ENCODE peak calls at places on chromosomes 5 and 9, in eight cellular contexts. One of them, this sample, is unnamed.

GRCh38 chr5:172943283-172943841 is 15.9 kb upstream of the RPL26L1 start:
- DNase-seq in NCI-H2081: no peak
- DNase-seq in T1000: no peak
- DNase-seq in fibroblast of lung: peak
- DNase-seq in GM04504: peak
- DNase-seq in stimulated activated CD4-positive, alpha-beta T cell treated with anti-CD3 and anti-CD28 coated beads, Interleukin-1b, Interleukin-23, amount 100 ng/mL, for 24 hours: no peak
- DNase-seq in activated CD8-positive, alpha-beta memory T cell treated with anti-CD3 and anti-CD28 coated beads, Interleukin-2, amount 10 ng/mL, durations not matched to agents 7 days and 5 days: no peak
- DNase-seq in NCI-H2029 treated with DMSO at 0.1 percent for 48 hours: no peak
- DNase-seq in this sample: no peak

GRCh38 chr9:27545471-27545870 is 15.9 kb upstream of the MOB3B start:
- DNase-seq in fibroblast of lung: no peak
- DNase-seq in stimulated activated CD4-positive, alpha-beta T cell treated with anti-CD3 and anti-CD28 coated beads, Interleukin-1b, Interleukin-23, amount 100 ng/mL, for 24 hours: no peak
- DNase-seq in activated CD8-positive, alpha-beta memory T cell treated with anti-CD3 and anti-CD28 coated beads, Interleukin-2, amount 10 ng/mL, durations not matched to agents 7 days and 5 days: no peak
- DNase-seq in T1000: no peak
- DNase-seq in NCI-H2029 treated with DMSO at 0.1 percent for 48 hours: no peak
- DNase-seq in NCI-H2081: no peak
- DNase-seq in GM04504: no peak
- DNase-seq in this sample: no peak

GRCh38 chr5:160180931-160181330 is 48.4 kb upstream of the FABP6 start:
- DNase-seq in NCI-H2081: no peak
- DNase-seq in activated CD8-positive, alpha-beta memory T cell treated with anti-CD3 and anti-CD28 coated beads, Interleukin-2, amount 10 ng/mL, durations not matched to agents 7 days and 5 days: no peak
- DNase-seq in stimulated activated CD4-positive, alpha-beta T cell treated with anti-CD3 and anti-CD28 coated beads, Interleukin-1b, Interleukin-23, amount 100 ng/mL, for 24 hours: no peak
- DNase-seq in T1000: no peak
- DNase-seq in NCI-H2029 treated with DMSO at 0.1 percent for 48 hours: no peak
- DNase-seq in GM04504: no peak
- DNase-seq in fibroblast of lung: no peak
- DNase-seq in this sample: no peak

GRCh38 chr5:42518595-42519067 is 95.4 kb downstream of the GHR start:
- DNase-seq in stimulated activated CD4-positive, alpha-beta T cell treated with anti-CD3 and anti-CD28 coated beads, Interleukin-1b, Interleukin-23, amount 100 ng/mL, for 24 hours: no peak
- DNase-seq in GM04504: peak
- DNase-seq in fibroblast of lung: no peak
- DNase-seq in NCI-H2029 treated with DMSO at 0.1 percent for 48 hours: no peak
- DNase-seq in T1000: no peak
- DNase-seq in NCI-H2081: no peak
- DNase-seq in activated CD8-positive, alpha-beta memory T cell treated with anti-CD3 and anti-CD28 coated beads, Interleukin-2, amount 10 ng/mL, durations not matched to agents 7 days and 5 days: no peak
- DNase-seq in this sample: no peak

GRCh38 chr9:33161589-33162132 is 5.5 kb downstream of the B4GALT1 start:
- DNase-seq in activated CD8-positive, alpha-beta memory T cell treated with anti-CD3 and anti-CD28 coated beads, Interleukin-2, amount 10 ng/mL, durations not matched to agents 7 days and 5 days: no peak
- DNase-seq in NCI-H2081: peak
- DNase-seq in NCI-H2029 treated with DMSO at 0.1 percent for 48 hours: peak
- DNase-seq in fibroblast of lung: no peak
- DNase-seq in T1000: no peak
- DNase-seq in stimulated activated CD4-positive, alpha-beta T cell treated with anti-CD3 and anti-CD28 coated beads, Interleukin-1b, Interleukin-23, amount 100 ng/mL, for 24 hours: no peak
- DNase-seq in GM04504: no peak
- DNase-seq in this sample: no peak

GRCh38 chr9:73149371-73150067 is 2.1 kb upstream of the ANXA1 start:
- DNase-seq in GM04504: peak
- DNase-seq in fibroblast of lung: peak
- DNase-seq in NCI-H2081: peak
- DNase-seq in stimulated activated CD4-positive, alpha-beta T cell treated with anti-CD3 and anti-CD28 coated beads, Interleukin-1b, Interleukin-23, amount 100 ng/mL, for 24 hours: no peak
- DNase-seq in NCI-H2029 treated with DMSO at 0.1 percent for 48 hours: no peak
- DNase-seq in T1000: peak
- DNase-seq in activated CD8-positive, alpha-beta memory T cell treated with anti-CD3 and anti-CD28 coated beads, Interleukin-2, amount 10 ng/mL, durations not matched to agents 7 days and 5 days: peak
- DNase-seq in this sample: peak

GRCh38 chr5:136195971-136196577 is 3.1 kb upstream of the SMIM32 start:
- DNase-seq in NCI-H2081: peak
- DNase-seq in T1000: no peak
- DNase-seq in stimulated activated CD4-positive, alpha-beta T cell treated with anti-CD3 and anti-CD28 coated beads, Interleukin-1b, Interleukin-23, amount 100 ng/mL, for 24 hours: no peak
- DNase-seq in fibroblast of lung: peak
- DNase-seq in NCI-H2029 treated with DMSO at 0.1 percent for 48 hours: no peak
- DNase-seq in activated CD8-positive, alpha-beta memory T cell treated with anti-CD3 and anti-CD28 coated beads, Interleukin-2, amount 10 ng/mL, durations not matched to agents 7 days and 5 days: no peak
- DNase-seq in GM04504: no peak
- DNase-seq in this sample: no peak

GRCh38 chr9:110939053-110939452 is 99.2 kb downstream of the LPAR1 start:
- DNase-seq in stimulated activated CD4-positive, alpha-beta T cell treated with anti-CD3 and anti-CD28 coated beads, Interleukin-1b, Interleukin-23, amount 100 ng/mL, for 24 hours: no peak
- DNase-seq in GM04504: no peak
- DNase-seq in T1000: no peak
- DNase-seq in activated CD8-positive, alpha-beta memory T cell treated with anti-CD3 and anti-CD28 coated beads, Interleukin-2, amount 10 ng/mL, durations not matched to agents 7 days and 5 days: no peak
- DNase-seq in NCI-H2081: no peak
- DNase-seq in fibroblast of lung: no peak
- DNase-seq in NCI-H2029 treated with DMSO at 0.1 percent for 48 hours: no peak
- DNase-seq in this sample: no peak

GRCh38 chr5:92946546-92946945 is 634.5 kb downstream of the NR2F1-AS1 start:
- DNase-seq in T1000: no peak
- DNase-seq in NCI-H2029 treated with DMSO at 0.1 percent for 48 hours: no peak
- DNase-seq in activated CD8-positive, alpha-beta memory T cell treated with anti-CD3 and anti-CD28 coated beads, Interleukin-2, amount 10 ng/mL, durations not matched to agents 7 days and 5 days: no peak
- DNase-seq in NCI-H2081: no peak
- DNase-seq in stimulated activated CD4-positive, alpha-beta T cell treated with anti-CD3 and anti-CD28 coated beads, Interleukin-1b, Interleukin-23, amount 100 ng/mL, for 24 hours: no peak
- DNase-seq in fibroblast of lung: no peak
- DNase-seq in GM04504: no peak
- DNase-seq in this sample: no peak

GRCh38 chr9:126521976-126522590 is 91.6 kb upstream of the LMX1B start:
- DNase-seq in GM04504: no peak
- DNase-seq in activated CD8-positive, alpha-beta memory T cell treated with anti-CD3 and anti-CD28 coated beads, Interleukin-2, amount 10 ng/mL, durations not matched to agents 7 days and 5 days: no peak
- DNase-seq in NCI-H2029 treated with DMSO at 0.1 percent for 48 hours: no peak
- DNase-seq in NCI-H2081: no peak
- DNase-seq in T1000: no peak
- DNase-seq in fibroblast of lung: no peak
- DNase-seq in stimulated activated CD4-positive, alpha-beta T cell treated with anti-CD3 and anti-CD28 coated beads, Interleukin-1b, Interleukin-23, amount 100 ng/mL, for 24 hours: no peak
- DNase-seq in this sample: no peak

GRCh38 chr5:10699987-10700386 is 61.0 kb downstream of the DAP start:
- DNase-seq in NCI-H2029 treated with DMSO at 0.1 percent for 48 hours: no peak
- DNase-seq in T1000: no peak
- DNase-seq in NCI-H2081: no peak
- DNase-seq in fibroblast of lung: no peak
- DNase-seq in GM04504: no peak
- DNase-seq in activated CD8-positive, alpha-beta memory T cell treated with anti-CD3 and anti-CD28 coated beads, Interleukin-2, amount 10 ng/mL, durations not matched to agents 7 days and 5 days: no peak
- DNase-seq in stimulated activated CD4-positive, alpha-beta T cell treated with anti-CD3 and anti-CD28 coated beads, Interleukin-1b, Interleukin-23, amount 100 ng/mL, for 24 hours: no peak
- DNase-seq in this sample: no peak

GRCh38 chr9:129140397-129141065 is 29.3 kb downstream of the PTPA start:
- DNase-seq in GM04504: no peak
- DNase-seq in NCI-H2081: peak
- DNase-seq in stimulated activated CD4-positive, alpha-beta T cell treated with anti-CD3 and anti-CD28 coated beads, Interleukin-1b, Interleukin-23, amount 100 ng/mL, for 24 hours: no peak
- DNase-seq in NCI-H2029 treated with DMSO at 0.1 percent for 48 hours: peak
- DNase-seq in T1000: peak
- DNase-seq in fibroblast of lung: peak
- DNase-seq in activated CD8-positive, alpha-beta memory T cell treated with anti-CD3 and anti-CD28 coated beads, Interleukin-2, amount 10 ng/mL, durations not matched to agents 7 days and 5 days: peak
- DNase-seq in this sample: no peak

GRCh38 chr5:136802382-136802781 is 437.0 kb upstream of the TRPC7 start:
- DNase-seq in activated CD8-positive, alpha-beta memory T cell treated with anti-CD3 and anti-CD28 coated beads, Interleukin-2, amount 10 ng/mL, durations not matched to agents 7 days and 5 days: no peak
- DNase-seq in GM04504: no peak
- DNase-seq in stimulated activated CD4-positive, alpha-beta T cell treated with anti-CD3 and anti-CD28 coated beads, Interleukin-1b, Interleukin-23, amount 100 ng/mL, for 24 hours: no peak
- DNase-seq in T1000: no peak
- DNase-seq in NCI-H2029 treated with DMSO at 0.1 percent for 48 hours: no peak
- DNase-seq in NCI-H2081: peak
- DNase-seq in fibroblast of lung: peak
- DNase-seq in this sample: no peak

GRCh38 chr5:142637871-142638270 is 48.0 kb downstream of the FGF1 start:
- DNase-seq in stimulated activated CD4-positive, alpha-beta T cell treated with anti-CD3 and anti-CD28 coated beads, Interleukin-1b, Interleukin-23, amount 100 ng/mL, for 24 hours: no peak
- DNase-seq in GM04504: no peak
- DNase-seq in NCI-H2029 treated with DMSO at 0.1 percent for 48 hours: no peak
- DNase-seq in T1000: no peak
- DNase-seq in fibroblast of lung: no peak
- DNase-seq in activated CD8-positive, alpha-beta memory T cell treated with anti-CD3 and anti-CD28 coated beads, Interleukin-2, amount 10 ng/mL, durations not matched to agents 7 days and 5 days: no peak
- DNase-seq in NCI-H2081: no peak
- DNase-seq in this sample: no peak

GRCh38 chr5:135398855-135399837 is at the start of gene MACROH2A1:
- DNase-seq in NCI-H2081: peak
- DNase-seq in stimulated activated CD4-positive, alpha-beta T cell treated with anti-CD3 and anti-CD28 coated beads, Interleukin-1b, Interleukin-23, amount 100 ng/mL, for 24 hours: peak
- DNase-seq in fibroblast of lung: peak
- DNase-seq in T1000: peak
- DNase-seq in NCI-H2029 treated with DMSO at 0.1 percent for 48 hours: peak
- DNase-seq in activated CD8-positive, alpha-beta memory T cell treated with anti-CD3 and anti-CD28 coated beads, Interleukin-2, amount 10 ng/mL, durations not matched to agents 7 days and 5 days: peak
- DNase-seq in GM04504: peak
- DNase-seq in this sample: no peak

GRCh38 chr5:6193315-6193714 is 185.0 kb downstream of the MED10 start:
- DNase-seq in activated CD8-positive, alpha-beta memory T cell treated with anti-CD3 and anti-CD28 coated beads, Interleukin-2, amount 10 ng/mL, durations not matched to agents 7 days and 5 days: no peak
- DNase-seq in NCI-H2081: peak
- DNase-seq in NCI-H2029 treated with DMSO at 0.1 percent for 48 hours: no peak
- DNase-seq in GM04504: no peak
- DNase-seq in fibroblast of lung: no peak
- DNase-seq in stimulated activated CD4-positive, alpha-beta T cell treated with anti-CD3 and anti-CD28 coated beads, Interleukin-1b, Interleukin-23, amount 100 ng/mL, for 24 hours: no peak
- DNase-seq in T1000: no peak
- DNase-seq in this sample: no peak

GRCh38 chr9:36597412-36598178 is 24.9 kb downstream of the MELK start:
- DNase-seq in GM04504: no peak
- DNase-seq in NCI-H2081: no peak
- DNase-seq in stimulated activated CD4-positive, alpha-beta T cell treated with anti-CD3 and anti-CD28 coated beads, Interleukin-1b, Interleukin-23, amount 100 ng/mL, for 24 hours: no peak
- DNase-seq in activated CD8-positive, alpha-beta memory T cell treated with anti-CD3 and anti-CD28 coated beads, Interleukin-2, amount 10 ng/mL, durations not matched to agents 7 days and 5 days: no peak
- DNase-seq in fibroblast of lung: peak
- DNase-seq in NCI-H2029 treated with DMSO at 0.1 percent for 48 hours: no peak
- DNase-seq in T1000: no peak
- DNase-seq in this sample: no peak

GRCh38 chr5:73892806-73893205 is 266.8 kb downstream of the ARHGEF28 start:
- DNase-seq in stimulated activated CD4-positive, alpha-beta T cell treated with anti-CD3 and anti-CD28 coated beads, Interleukin-1b, Interleukin-23, amount 100 ng/mL, for 24 hours: no peak
- DNase-seq in fibroblast of lung: peak
- DNase-seq in GM04504: peak
- DNase-seq in activated CD8-positive, alpha-beta memory T cell treated with anti-CD3 and anti-CD28 coated beads, Interleukin-2, amount 10 ng/mL, durations not matched to agents 7 days and 5 days: no peak
- DNase-seq in NCI-H2029 treated with DMSO at 0.1 percent for 48 hours: no peak
- DNase-seq in T1000: no peak
- DNase-seq in NCI-H2081: no peak
- DNase-seq in this sample: no peak

GRCh38 chr5:132503244-132503643 is 12.7 kb upstream of the IRF1 start:
- DNase-seq in T1000: no peak
- DNase-seq in NCI-H2081: no peak
- DNase-seq in NCI-H2029 treated with DMSO at 0.1 percent for 48 hours: no peak
- DNase-seq in GM04504: no peak
- DNase-seq in stimulated activated CD4-positive, alpha-beta T cell treated with anti-CD3 and anti-CD28 coated beads, Interleukin-1b, Interleukin-23, amount 100 ng/mL, for 24 hours: no peak
- DNase-seq in activated CD8-positive, alpha-beta memory T cell treated with anti-CD3 and anti-CD28 coated beads, Interleukin-2, amount 10 ng/mL, durations not matched to agents 7 days and 5 days: no peak
- DNase-seq in fibroblast of lung: no peak
- DNase-seq in this sample: no peak

GRCh38 chr5:33843579-33843978 is 48.2 kb downstream of the ADAMTS12 start:
- DNase-seq in stimulated activated CD4-positive, alpha-beta T cell treated with anti-CD3 and anti-CD28 coated beads, Interleukin-1b, Interleukin-23, amount 100 ng/mL, for 24 hours: no peak
- DNase-seq in fibroblast of lung: peak
- DNase-seq in NCI-H2029 treated with DMSO at 0.1 percent for 48 hours: no peak
- DNase-seq in GM04504: no peak
- DNase-seq in activated CD8-positive, alpha-beta memory T cell treated with anti-CD3 and anti-CD28 coated beads, Interleukin-2, amount 10 ng/mL, durations not matched to agents 7 days and 5 days: no peak
- DNase-seq in T1000: no peak
- DNase-seq in NCI-H2081: no peak
- DNase-seq in this sample: no peak

GRCh38 chr9:72538926-72539702 is 17.7 kb downstream of the TMC1 start:
- DNase-seq in NCI-H2029 treated with DMSO at 0.1 percent for 48 hours: no peak
- DNase-seq in GM04504: no peak
- DNase-seq in NCI-H2081: no peak
- DNase-seq in stimulated activated CD4-positive, alpha-beta T cell treated with anti-CD3 and anti-CD28 coated beads, Interleukin-1b, Interleukin-23, amount 100 ng/mL, for 24 hours: no peak
- DNase-seq in fibroblast of lung: no peak
- DNase-seq in activated CD8-positive, alpha-beta memory T cell treated with anti-CD3 and anti-CD28 coated beads, Interleukin-2, amount 10 ng/mL, durations not matched to agents 7 days and 5 days: no peak
- DNase-seq in T1000: no peak
- DNase-seq in this sample: no peak

GRCh38 chr5:159049844-159050318 is 49.8 kb downstream of the EBF1 start:
- DNase-seq in NCI-H2029 treated with DMSO at 0.1 percent for 48 hours: no peak
- DNase-seq in fibroblast of lung: no peak
- DNase-seq in activated CD8-positive, alpha-beta memory T cell treated with anti-CD3 and anti-CD28 coated beads, Interleukin-2, amount 10 ng/mL, durations not matched to agents 7 days and 5 days: no peak
- DNase-seq in stimulated activated CD4-positive, alpha-beta T cell treated with anti-CD3 and anti-CD28 coated beads, Interleukin-1b, Interleukin-23, amount 100 ng/mL, for 24 hours: no peak
- DNase-seq in T1000: no peak
- DNase-seq in NCI-H2081: no peak
- DNase-seq in GM04504: peak
- DNase-seq in this sample: no peak

GRCh38 chr9:118659011-118659410 is 710.2 kb downstream of the BRINP1 start:
- DNase-seq in fibroblast of lung: no peak
- DNase-seq in NCI-H2029 treated with DMSO at 0.1 percent for 48 hours: no peak
- DNase-seq in NCI-H2081: no peak
- DNase-seq in activated CD8-positive, alpha-beta memory T cell treated with anti-CD3 and anti-CD28 coated beads, Interleukin-2, amount 10 ng/mL, durations not matched to agents 7 days and 5 days: no peak
- DNase-seq in T1000: no peak
- DNase-seq in stimulated activated CD4-positive, alpha-beta T cell treated with anti-CD3 and anti-CD28 coated beads, Interleukin-1b, Interleukin-23, amount 100 ng/mL, for 24 hours: no peak
- DNase-seq in GM04504: no peak
- DNase-seq in this sample: no peak

GRCh38 chr9:129554649-129555048 is 66.3 kb downstream of the C9orf50 start:
- DNase-seq in stimulated activated CD4-positive, alpha-beta T cell treated with anti-CD3 and anti-CD28 coated beads, Interleukin-1b, Interleukin-23, amount 100 ng/mL, for 24 hours: no peak
- DNase-seq in NCI-H2029 treated with DMSO at 0.1 percent for 48 hours: no peak
- DNase-seq in activated CD8-positive, alpha-beta memory T cell treated with anti-CD3 and anti-CD28 coated beads, Interleukin-2, amount 10 ng/mL, durations not matched to agents 7 days and 5 days: no peak
- DNase-seq in fibroblast of lung: no peak
- DNase-seq in T1000: no peak
- DNase-seq in NCI-H2081: no peak
- DNase-seq in GM04504: no peak
- DNase-seq in this sample: no peak

GRCh38 chr9:128249914-128250838 is 25.6 kb downstream of the GOLGA2 start:
- DNase-seq in stimulated activated CD4-positive, alpha-beta T cell treated with anti-CD3 and anti-CD28 coated beads, Interleukin-1b, Interleukin-23, amount 100 ng/mL, for 24 hours: peak
- DNase-seq in GM04504: peak
- DNase-seq in T1000: peak
- DNase-seq in fibroblast of lung: peak
- DNase-seq in NCI-H2081: peak
- DNase-seq in activated CD8-positive, alpha-beta memory T cell treated with anti-CD3 and anti-CD28 coated beads, Interleukin-2, amount 10 ng/mL, durations not matched to agents 7 days and 5 days: peak
- DNase-seq in NCI-H2029 treated with DMSO at 0.1 percent for 48 hours: peak
- DNase-seq in this sample: no peak

GRCh38 chr9:128424268-128424780 is 3.7 kb downstream of the CERCAM start:
- DNase-seq in T1000: no peak
- DNase-seq in fibroblast of lung: no peak
- DNase-seq in activated CD8-positive, alpha-beta memory T cell treated with anti-CD3 and anti-CD28 coated beads, Interleukin-2, amount 10 ng/mL, durations not matched to agents 7 days and 5 days: no peak
- DNase-seq in NCI-H2081: no peak
- DNase-seq in GM04504: no peak
- DNase-seq in NCI-H2029 treated with DMSO at 0.1 percent for 48 hours: no peak
- DNase-seq in stimulated activated CD4-positive, alpha-beta T cell treated with anti-CD3 and anti-CD28 coated beads, Interleukin-1b, Interleukin-23, amount 100 ng/mL, for 24 hours: no peak
- DNase-seq in this sample: no peak

This sample was measured in KG1.